ENCODE peak calls at places on chromosomes 11 and 22, in four cellular contexts. K, C, N and Q are unnamed samples. For H3K9me3, the result is how much of the 10 kb centered on the place peaks cover.

GRCh38 chr22:19843857-19844422 is 10.7 kb downstream of the GNB1L start:
- DNase-seq in K (no peak), C (no peak), N (no peak), Q (no peak)

GRCh38 chr11:13073119-13073981 is 64.2 kb downstream of the RASSF10 start:
- DNase-seq in K (no peak), C (peak), N (no peak), Q (no peak)

GRCh38 chr11:46491661-46492331 is 100.2 kb upstream of the CHRM4 start:
- DNase-seq in K (no peak), C (peak), N (no peak), Q (no peak)

GRCh38 chr11:119854521-119854920 is 125.5 kb upstream of the NECTIN1 start:
- DNase-seq in K (no peak), C (no peak), N (no peak), Q (no peak)

GRCh38 chr22:28029201-28029948 is 110.3 kb upstream of the PITPNB start:
- DNase-seq in K (peak), C (peak), N (no peak), Q (no peak)

GRCh38 chr22:22925795-22926358 is 38.3 kb downstream of the IGLL5 start:
- DNase-seq in K (peak), C (no peak), N (no peak), Q (no peak)

GRCh38 chr22:32745251-32745995 is 56.1 kb upstream of the TIMP3 start:
- DNase-seq in K (no peak), C (peak), N (no peak), Q (peak)

GRCh38 chr22:35065183-35065582 is 775 bp upstream of the ISX start:
- DNase-seq in K (no peak), C (no peak), N (no peak), Q (no peak)

GRCh38 chr11:82229346-82229745 is 504.3 kb downstream of the FAM181B start:
- DNase-seq in K (no peak), C (peak), N (no peak), Q (no peak)

GRCh38 chr11:43790444-43790794 is 90.2 kb upstream of the ALKBH3 start:
- DNase-seq in K (no peak), C (no peak), N (no peak), Q (no peak)

GRCh38 chr22:50498322-50498861 is 9.1 kb downstream of the LMF2 start:
- DNase-seq in K (no peak), C (peak), N (peak), Q (peak)

GRCh38 chr11:117696489-117696888 is 100.5 kb downstream of the DSCAML1 start:
- DNase-seq in K (no peak), C (no peak), N (no peak), Q (peak)

GRCh38 chr22:32996702-32997101 is 61.5 kb downstream of the SYN3 start:
- DNase-seq in K (peak), C (no peak), N (no peak), Q (no peak)

GRCh38 chr11:19508166-19508565 is 204.5 kb upstream of the NAV2 start:
- DNase-seq in K (no peak), C (peak), N (peak), Q (no peak)

DNA sequence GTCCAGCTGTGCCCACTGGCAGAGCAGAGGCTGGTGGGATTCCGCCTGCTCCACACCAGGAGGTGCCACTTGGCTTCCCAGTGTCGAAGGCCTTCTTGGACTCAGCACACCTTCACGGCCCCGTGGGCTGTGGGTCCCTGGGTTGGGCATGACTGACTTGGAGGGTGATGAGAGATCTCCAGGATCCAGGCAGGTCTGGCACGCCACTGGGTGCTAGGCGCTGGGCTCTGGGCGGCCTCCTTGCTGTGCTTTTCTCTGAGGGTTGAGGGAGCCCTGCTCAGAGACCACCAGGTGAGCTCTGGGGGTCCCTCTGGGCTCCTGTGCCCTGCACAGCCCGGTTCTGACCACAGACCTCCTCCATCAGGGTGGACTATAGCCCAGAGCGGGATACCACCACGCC is 12.3 kb downstream of the LRP5 start:
- DNase-seq in K (no peak), C (no peak), N (no peak), Q (no peak)
- H3K4me3 ChIP-seq in K (no peak), C (no peak), N (no peak), Q (no peak)

GRCh38 chr11:73268671-73269271 is 3.4 kb upstream of the P2RY6 start:
- DNase-seq in K (no peak), C (no peak), N (peak), Q (no peak)
- H3K27ac ChIP-seq in K (no peak), C (no peak), N (no peak), Q (no peak)

GRCh38 chr11:122123258-122123929 is 7.4 kb upstream of the BLID start:
- DNase-seq in K (no peak), C (no peak), N (no peak), Q (no peak)
- H3K9me3 ChIP-seq in K (under half), C (under half), N (under half), Q (under half)

GRCh38 chr11:94770563-94771120 is 2.5 kb downstream of the AMOTL1 start:
- DNase-seq in K (no peak), C (no peak), N (no peak), Q (no peak)
- H3K4me3 ChIP-seq in K (no peak), C (peak), N (no peak), Q (no peak)